ENCODE peak calls at places on chromosomes 2 and 18, in ten cellular contexts. W is COR-L47, G is K562, R is T follicular helper cell, J is foreskin melanocyte, M is mucosa of gallbladder, T is Panc1, U is GM03348, I is iPS DF 6.9, A is midbrain. F is an unnamed sample.

GRCh38 chr2:161107265-161107664 is 53.0 kb upstream of the TANK start:
- DNase-seq in T (no peak), U (no peak), R (no peak), J (no peak), A (no peak), I (no peak), M (no peak), W (no peak), G (no peak), F (no peak)

GRCh38 chr2:207227062-207227748 is 61.5 kb upstream of the KLF7 start:
- DNase-seq in M (no peak), T (no peak), U (no peak), R (no peak), I (peak), W (no peak), J (no peak), G (no peak), A (peak), F (no peak)

GRCh38 chr2:172046080-172046678 is 39.1 kb upstream of the DLX1 start:
- DNase-seq in T (no peak), G (no peak), M (no peak), W (no peak), I (no peak), R (no peak), U (no peak), J (no peak), A (no peak), F (peak)

GRCh38 chr2:46801731-46802664 is 113.6 kb downstream of the MCFD2 start:
- DNase-seq in U (peak), W (no peak), G (no peak), A (no peak), I (no peak), J (no peak), R (no peak), T (no peak), M (no peak), F (peak)

GRCh38 chr2:137237055-137237454 is 471.7 kb downstream of the THSD7B start:
- DNase-seq in A (no peak), G (no peak), I (no peak), J (no peak), T (no peak), R (no peak), W (no peak), U (peak), M (no peak), F (peak)

GRCh38 chr2:129236601-129237000 is 742.9 kb upstream of the RAB6C start:
- DNase-seq in M (no peak), I (no peak), U (no peak), R (no peak), W (no peak), T (no peak), G (no peak), J (no peak), A (no peak), F (no peak)

GRCh38 chr2:126643972-126644371 is 12.0 kb upstream of the GYPC start:
- DNase-seq in A (no peak), W (no peak), R (no peak), T (no peak), U (no peak), M (no peak), G (no peak), I (no peak), J (no peak), F (no peak)

GRCh38 chr2:166568409-166568808 is 74.4 kb upstream of the SCN7A start:
- DNase-seq in A (no peak), W (no peak), M (no peak), J (no peak), G (no peak), R (no peak), T (no peak), I (no peak), U (no peak), F (no peak)

GRCh38 chr2:84481702-84482101 is 22.6 kb upstream of the SUCLG1 start:
- DNase-seq in G (no peak), U (peak), M (no peak), J (no peak), T (no peak), R (no peak), W (no peak), A (no peak), I (no peak), F (peak)

GRCh38 chr2:54666131-54666637 is 57.3 kb upstream of the EML6 start:
- DNase-seq in U (peak), W (no peak), J (peak), I (no peak), T (no peak), A (peak), M (no peak), R (no peak), G (no peak), F (peak)

GRCh38 chr2:223590964-223591363 is 11.2 kb downstream of the SCG2 start:
- DNase-seq in M (no peak), R (no peak), I (no peak), U (no peak), W (no peak), G (no peak), A (no peak), J (no peak), T (no peak), F (peak)

GRCh38 chr2:6072757-6073156 is 380.6 kb downstream of the SOX11 start:
- DNase-seq in R (no peak), I (no peak), W (no peak), A (no peak), U (no peak), T (no peak), M (no peak), J (no peak), G (no peak), F (no peak)

GRCh38 chr2:58930541-58930940 is 689.4 kb upstream of the FANCL start:
- DNase-seq in T (no peak), I (no peak), M (no peak), G (no peak), W (no peak), R (no peak), U (no peak), J (no peak), A (no peak), F (peak)

GRCh38 chr2:128026422-128027277 is 1.2 kb downstream of the SAP130 start:
- DNase-seq in T (no peak), A (peak), I (no peak), M (no peak), G (no peak), U (no peak), R (no peak), J (no peak), W (no peak), F (peak)

GRCh38 chr2:173198338-173198737 is 122.7 kb downstream of the MAP3K20 start:
- DNase-seq in I (no peak), W (no peak), U (no peak), M (no peak), R (no peak), G (no peak), J (no peak), A (no peak), T (no peak), F (no peak)

GRCh38 chr2:237492137-237492890 is 5.3 kb downstream of the MLPH start:
- DNase-seq in A (no peak), J (no peak), T (no peak), W (no peak), G (no peak), I (no peak), U (no peak), R (no peak), M (no peak), F (no peak)

GRCh38 chr2:221649045-221649444 is 76.9 kb upstream of the EPHA4 start:
- DNase-seq in U (no peak), G (no peak), R (no peak), I (no peak), J (no peak), T (no peak), M (no peak), W (peak), A (peak), F (peak)

GRCh38 chr18:111292-112014 is 46.9 kb upstream of the USP14 start:
- DNase-seq in W (no peak), T (no peak), A (no peak), U (peak), I (peak), G (peak), R (peak), M (peak), J (no peak), F (peak)

GRCh38 chr2:5387421-5387820 is 304.8 kb upstream of the SOX11 start:
- DNase-seq in T (no peak), A (no peak), R (no peak), U (no peak), M (no peak), W (no peak), I (no peak), J (no peak), G (no peak), F (no peak)

GRCh38 chr2:239002591-239002959 is 154.7 kb downstream of the TWIST2 start:
- DNase-seq in G (no peak), I (no peak), M (no peak), T (no peak), R (no peak), J (no peak), A (no peak), W (no peak), U (no peak), F (no peak)

GRCh38 chr2:19677825-19678518 is 223.8 kb downstream of the TTC32 start:
- DNase-seq in I (no peak), U (no peak), M (no peak), G (no peak), A (peak), T (no peak), J (no peak), W (no peak), R (no peak), F (no peak)

GRCh38 chr18:58495202-58495601 is 133.7 kb downstream of the ALPK2 start:
- DNase-seq in R (no peak), U (peak), J (no peak), W (no peak), T (no peak), M (no peak), A (no peak), I (no peak), G (no peak), F (peak)

GRCh38 chr2:128451084-128451483 is 132.4 kb upstream of the HS6ST1 start:
- DNase-seq in T (no peak), W (no peak), I (no peak), M (no peak), U (no peak), G (no peak), A (no peak), R (no peak), J (no peak), F (no peak)

GRCh38 chr2:19648583-19648982 is 253.2 kb downstream of the TTC32 start:
- DNase-seq in W (no peak), G (no peak), T (no peak), U (peak), R (no peak), I (no peak), A (no peak), M (no peak), J (no peak), F (peak)

GRCh38 chr2:28277466-28277865 is 115.2 kb upstream of the FOSL2 start:
- DNase-seq in M (no peak), W (peak), T (no peak), I (no peak), A (no peak), R (no peak), G (no peak), U (no peak), J (no peak), F (no peak)

GRCh38 chr2:197073701-197074433 is 147.4 kb upstream of the PGAP1 start:
- DNase-seq in U (no peak), W (no peak), A (peak), J (peak), T (no peak), R (no peak), M (no peak), G (no peak), I (no peak), F (peak)

GRCh38 chr2:117686699-117687098 is 127.8 kb upstream of the DDX18 start:
- DNase-seq in R (no peak), T (no peak), M (no peak), U (no peak), W (no peak), G (no peak), J (no peak), I (no peak), A (no peak), F (no peak)

GRCh38 chr2:197248623-197249022 is 62.0 kb downstream of the ANKRD44 start:
- DNase-seq in J (no peak), I (no peak), W (no peak), U (peak), A (peak), R (no peak), M (no peak), G (no peak), T (no peak), F (no peak)

GRCh38 chr18:27942706-27943105 is 234.2 kb downstream of the CDH2 start:
- DNase-seq in T (no peak), M (no peak), I (no peak), U (no peak), G (no peak), J (peak), W (no peak), A (no peak), R (no peak), F (peak)

GRCh38 chr2:45793998-45794720 is 142.7 kb downstream of the PRKCE start:
- DNase-seq in T (no peak), M (no peak), W (no peak), U (no peak), G (no peak), R (no peak), I (no peak), J (no peak), A (no peak), F (no peak)

GRCh38 chr2:65687614-65688013 is 255.2 kb upstream of the SPRED2 start:
- DNase-seq in G (no peak), R (no peak), A (no peak), M (no peak), W (no peak), T (no peak), U (no peak), I (no peak), J (no peak), F (no peak)

GRCh38 chr2:207088276-207088675 is 77.5 kb downstream of the KLF7 start:
- DNase-seq in J (no peak), A (no peak), G (no peak), R (no peak), U (no peak), I (no peak), W (no peak), T (no peak), M (no peak), F (no peak)

GRCh38 chr2:217775920-217776503 is 226.8 kb downstream of the TNS1 start:
- DNase-seq in A (no peak), T (no peak), J (no peak), W (no peak), I (no peak), U (no peak), R (no peak), G (no peak), M (no peak), F (no peak)

GRCh38 chr2:55772309-55772980 is 78.8 kb upstream of the PNPT1 start:
- DNase-seq in I (no peak), G (no peak), T (no peak), U (no peak), J (peak), A (no peak), W (no peak), R (no peak), M (no peak), F (no peak)

GRCh38 chr2:192119536-192119935 is 75.2 kb downstream of the TMEFF2 start:
- DNase-seq in T (no peak), R (no peak), J (no peak), G (no peak), U (no peak), I (no peak), A (no peak), W (no peak), M (no peak), F (no peak)

GRCh38 chr18:36015629-36016028 is 43.1 kb downstream of the RMP24 start:
- DNase-seq in U (no peak), T (no peak), A (no peak), M (no peak), R (no peak), J (no peak), I (no peak), G (no peak), W (no peak), F (no peak)

GRCh38 chr2:226185613-226186211 is 613.9 kb downstream of the IRS1 start:
- DNase-seq in I (no peak), U (peak), T (peak), J (peak), W (no peak), A (no peak), M (no peak), R (no peak), G (no peak), F (peak)

GRCh38 chr2:54858021-54858681 is 134.7 kb downstream of the EML6 start:
- DNase-seq in I (no peak), T (no peak), W (no peak), M (no peak), A (no peak), G (no peak), R (no peak), U (no peak), J (no peak), F (peak)

F was measured in EH.